ENCODE peak calls at places on chromosome 16, in eight cellular contexts. One of them, this sample, is unnamed.
A peak's percentile ranks its signal among the peaks of the same experiment; 100 is the strongest.

GRCh38 chr16:58127634-58128033 is 1.5 kb downstream of the CFAP20 start:
- DNase-seq in heart left ventricle: no peak
- DNase-seq in RWPE2: no peak
- DNase-seq in SK-N-MC: no peak
- DNase-seq in tibial nerve: no peak
- DNase-seq in psoas muscle: no peak
- DNase-seq in tibial artery: peak; percentile 10
- DNase-seq in A673: no peak
- DNase-seq in this sample: no peak

GRCh38 chr16:88282221-88283041 is 100.3 kb upstream of the ZNF469 start:
- DNase-seq in RWPE2: no peak
- DNase-seq in A673: no peak
- DNase-seq in tibial nerve: no peak
- DNase-seq in tibial artery: no peak
- DNase-seq in psoas muscle: no peak
- DNase-seq in heart left ventricle: no peak
- DNase-seq in SK-N-MC: no peak
- DNase-seq in this sample: no peak

GRCh38 chr16:1510272-1510671 is 17.1 kb downstream of the TELO2 start:
- DNase-seq in A673: no peak
- DNase-seq in tibial nerve: no peak
- DNase-seq in heart left ventricle: no peak
- DNase-seq in RWPE2: no peak
- DNase-seq in SK-N-MC: no peak
- DNase-seq in tibial artery: no peak
- DNase-seq in psoas muscle: no peak
- DNase-seq in this sample: no peak

GRCh38 chr16:15786501-15786900 is 70.3 kb downstream of the MYH11 start:
- DNase-seq in A673: no peak
- DNase-seq in psoas muscle: no peak
- DNase-seq in tibial nerve: no peak
- DNase-seq in heart left ventricle: no peak
- DNase-seq in RWPE2: no peak
- DNase-seq in SK-N-MC: no peak
- DNase-seq in tibial artery: no peak
- DNase-seq in this sample: no peak

GRCh38 chr16:21663889-21664647 is at the start of gene OTOA:
- DNase-seq in SK-N-MC: no peak
- DNase-seq in tibial nerve: no peak
- DNase-seq in tibial artery: no peak
- DNase-seq in heart left ventricle: no peak
- DNase-seq in psoas muscle: no peak
- DNase-seq in A673: no peak
- DNase-seq in RWPE2: no peak
- DNase-seq in this sample: no peak

GRCh38 chr16:5903153-5903552 is 805.6 kb upstream of the EEF2KMT start:
- DNase-seq in A673: no peak
- DNase-seq in SK-N-MC: no peak
- DNase-seq in psoas muscle: no peak
- DNase-seq in tibial nerve: no peak
- DNase-seq in tibial artery: no peak
- DNase-seq in RWPE2: no peak
- DNase-seq in heart left ventricle: no peak
- DNase-seq in this sample: no peak

GRCh38 chr16:49158029-49158642 is 123.5 kb downstream of the CBLN1 start:
- DNase-seq in tibial nerve: no peak
- DNase-seq in RWPE2: no peak
- DNase-seq in heart left ventricle: no peak
- DNase-seq in psoas muscle: no peak
- DNase-seq in tibial artery: no peak
- DNase-seq in A673: peak; percentile 33
- DNase-seq in SK-N-MC: no peak
- DNase-seq in this sample: peak; percentile 67

GRCh38 chr16:5490499-5490898 is 392.9 kb upstream of the EEF2KMT start:
- DNase-seq in A673: peak; percentile 74
- DNase-seq in RWPE2: no peak
- DNase-seq in tibial artery: no peak
- DNase-seq in tibial nerve: no peak
- DNase-seq in heart left ventricle: peak; percentile 36
- DNase-seq in SK-N-MC: no peak
- DNase-seq in psoas muscle: peak; percentile 22
- DNase-seq in this sample: peak; percentile 33

GRCh38 chr16:4613636-4614570 is 785 bp downstream of the UBALD1 start:
- DNase-seq in tibial artery: peak; percentile 71
- DNase-seq in tibial nerve: no peak
- DNase-seq in SK-N-MC: no peak
- DNase-seq in A673: peak; percentile 48
- DNase-seq in psoas muscle: peak; percentile 49
- DNase-seq in heart left ventricle: no peak
- DNase-seq in RWPE2: no peak
- DNase-seq in this sample: no peak

GRCh38 chr16:27401768-27402568 is at the start of gene IL21R:
- DNase-seq in SK-N-MC: no peak
- DNase-seq in tibial nerve: no peak
- DNase-seq in heart left ventricle: peak; percentile 81
- DNase-seq in tibial artery: no peak
- DNase-seq in RWPE2: no peak
- DNase-seq in psoas muscle: peak; percentile 66
- DNase-seq in A673: peak; percentile 68
- DNase-seq in this sample: no peak

GRCh38 chr16:70778901-70779309 is 22.1 kb downstream of the VAC14 start:
- DNase-seq in tibial artery: peak; percentile 87
- DNase-seq in RWPE2: no peak
- DNase-seq in SK-N-MC: no peak
- DNase-seq in tibial nerve: peak; percentile 80
- DNase-seq in A673: peak; percentile 89
- DNase-seq in psoas muscle: peak; percentile 63
- DNase-seq in heart left ventricle: peak; percentile 47
- DNase-seq in this sample: no peak

GRCh38 chr16:89491238-89491869 is 993 bp upstream of the ANKRD11 start:
- DNase-seq in RWPE2: no peak
- DNase-seq in SK-N-MC: no peak
- DNase-seq in tibial nerve: no peak
- DNase-seq in A673: no peak
- DNase-seq in tibial artery: no peak
- DNase-seq in psoas muscle: no peak
- DNase-seq in heart left ventricle: no peak
- DNase-seq in this sample: no peak

GRCh38 chr16:49961087-49961486 is 63.9 kb upstream of the CNEP1R1 start:
- DNase-seq in tibial artery: no peak
- DNase-seq in RWPE2: no peak
- DNase-seq in tibial nerve: no peak
- DNase-seq in A673: no peak
- DNase-seq in SK-N-MC: no peak
- DNase-seq in heart left ventricle: no peak
- DNase-seq in psoas muscle: no peak
- DNase-seq in this sample: no peak

GRCh38 chr16:77223184-77223583 is 24.0 kb downstream of the SYCE1L start:
- DNase-seq in tibial artery: no peak
- DNase-seq in SK-N-MC: no peak
- DNase-seq in psoas muscle: no peak
- DNase-seq in RWPE2: no peak
- DNase-seq in heart left ventricle: no peak
- DNase-seq in tibial nerve: no peak
- DNase-seq in A673: peak; percentile 34
- DNase-seq in this sample: peak; percentile 75

GRCh38 chr16:68455631-68456030 is 7.3 kb upstream of the SMPD3 start:
- DNase-seq in psoas muscle: no peak
- DNase-seq in A673: no peak
- DNase-seq in tibial nerve: no peak
- DNase-seq in heart left ventricle: no peak
- DNase-seq in RWPE2: no peak
- DNase-seq in tibial artery: no peak
- DNase-seq in SK-N-MC: no peak
- DNase-seq in this sample: no peak

GRCh38 chr16:25613931-25614330 is 77.8 kb upstream of the HS3ST4 start:
- DNase-seq in SK-N-MC: no peak
- DNase-seq in psoas muscle: no peak
- DNase-seq in tibial artery: no peak
- DNase-seq in A673: no peak
- DNase-seq in heart left ventricle: no peak
- DNase-seq in tibial nerve: no peak
- DNase-seq in RWPE2: no peak
- DNase-seq in this sample: no peak

GRCh38 chr16:88287219-88287618 is 95.5 kb upstream of the ZNF469 start:
- DNase-seq in A673: no peak
- DNase-seq in SK-N-MC: no peak
- DNase-seq in tibial artery: no peak
- DNase-seq in tibial nerve: no peak
- DNase-seq in RWPE2: no peak
- DNase-seq in psoas muscle: no peak
- DNase-seq in heart left ventricle: no peak
- DNase-seq in this sample: no peak

GRCh38 chr16:27745348-27745747 is 195.4 kb downstream of the KATNIP start:
- DNase-seq in SK-N-MC: no peak
- DNase-seq in tibial artery: no peak
- DNase-seq in A673: peak; percentile 61
- DNase-seq in psoas muscle: no peak
- DNase-seq in tibial nerve: no peak
- DNase-seq in heart left ventricle: no peak
- DNase-seq in RWPE2: no peak
- DNase-seq in this sample: no peak

GRCh38 chr16:28098171-28098958 is 34.9 kb upstream of the GSG1L start:
- DNase-seq in A673: no peak
- DNase-seq in psoas muscle: no peak
- DNase-seq in tibial artery: peak; percentile 62
- DNase-seq in RWPE2: no peak
- DNase-seq in heart left ventricle: no peak
- DNase-seq in tibial nerve: no peak
- DNase-seq in SK-N-MC: no peak
- DNase-seq in this sample: no peak

GRCh38 chr16:2194852-2195315 is 1.5 kb downstream of the CASKIN1 start:
- DNase-seq in psoas muscle: no peak
- DNase-seq in SK-N-MC: no peak
- DNase-seq in RWPE2: no peak
- DNase-seq in tibial artery: no peak
- DNase-seq in tibial nerve: no peak
- DNase-seq in A673: peak; percentile 48
- DNase-seq in heart left ventricle: no peak
- DNase-seq in this sample: no peak

GRCh38 chr16:84687715-84688114 is 12.1 kb upstream of the USP10 start:
- DNase-seq in psoas muscle: no peak
- DNase-seq in RWPE2: no peak
- DNase-seq in SK-N-MC: no peak
- DNase-seq in tibial artery: no peak
- DNase-seq in A673: peak; percentile 18
- DNase-seq in heart left ventricle: no peak
- DNase-seq in tibial nerve: no peak
- DNase-seq in this sample: no peak

GRCh38 chr16:80103463-80103862 is 437.3 kb upstream of the DYNLRB2 start:
- DNase-seq in tibial artery: no peak
- DNase-seq in RWPE2: no peak
- DNase-seq in heart left ventricle: no peak
- DNase-seq in SK-N-MC: no peak
- DNase-seq in A673: no peak
- DNase-seq in tibial nerve: no peak
- DNase-seq in psoas muscle: no peak
- DNase-seq in this sample: no peak

DNA sequence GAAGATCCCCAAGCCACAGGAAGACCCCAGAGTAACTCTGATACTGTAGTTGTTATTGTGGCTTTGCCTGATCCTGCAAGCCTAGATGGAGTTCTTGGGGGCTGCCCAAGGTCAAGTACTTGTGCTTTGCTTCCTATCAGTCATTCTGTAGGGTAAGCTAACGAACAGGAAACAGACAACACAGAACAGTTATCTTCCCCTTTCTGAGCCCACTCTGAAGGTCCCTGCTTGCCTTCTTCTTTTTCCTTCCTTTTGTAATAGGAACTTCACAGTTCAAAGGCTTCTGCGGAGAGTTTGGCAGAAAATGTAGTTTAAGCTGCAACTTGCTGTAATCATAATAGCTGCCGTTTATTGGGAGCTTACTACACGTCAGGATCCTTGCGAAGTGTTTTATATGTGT is 494.1 kb upstream of the ERCC4 start:
- DNase-seq in tibial nerve: no peak
- DNase-seq in SK-N-MC: no peak
- DNase-seq in RWPE2: no peak
- DNase-seq in A673: no peak
- DNase-seq in psoas muscle: no peak
- DNase-seq in tibial artery: no peak
- DNase-seq in heart left ventricle: no peak
- DNase-seq in this sample: no peak
- H3K27ac ChIP-seq in tibial nerve: no peak overlapping the region
- H3K27ac ChIP-seq in SK-N-MC: no peak overlapping the region
- H3K27ac ChIP-seq in RWPE2: no peak overlapping the region
- H3K27ac ChIP-seq in A673: no peak overlapping the region
- H3K27ac ChIP-seq in psoas muscle: no peak overlapping the region
- H3K27ac ChIP-seq in tibial artery: no peak overlapping the region
- H3K27ac ChIP-seq in heart left ventricle: no peak overlapping the region
- H3K27ac ChIP-seq in this sample: no peak overlapping the region

GRCh38 chr16:54277845-54278703 is 8.5 kb downstream of the IRX3 start:
- DNase-seq in psoas muscle: no peak
- DNase-seq in heart left ventricle: no peak
- DNase-seq in tibial artery: peak; percentile 44
- DNase-seq in SK-N-MC: no peak
- DNase-seq in tibial nerve: no peak
- DNase-seq in RWPE2: peak; percentile 22
- DNase-seq in A673: no peak
- DNase-seq in this sample: no peak
- H3K27ac ChIP-seq in psoas muscle: no peak overlapping the region
- H3K27ac ChIP-seq in heart left ventricle: no peak overlapping the region
- H3K27ac ChIP-seq in tibial artery: no peak overlapping the region
- H3K27ac ChIP-seq in SK-N-MC: no peak overlapping the region
- H3K27ac ChIP-seq in tibial nerve: no peak overlapping the region
- H3K27ac ChIP-seq in RWPE2: no peak overlapping the region
- H3K27ac ChIP-seq in A673: no peak overlapping the region
- H3K27ac ChIP-seq in this sample: no peak overlapping the region

DNA sequence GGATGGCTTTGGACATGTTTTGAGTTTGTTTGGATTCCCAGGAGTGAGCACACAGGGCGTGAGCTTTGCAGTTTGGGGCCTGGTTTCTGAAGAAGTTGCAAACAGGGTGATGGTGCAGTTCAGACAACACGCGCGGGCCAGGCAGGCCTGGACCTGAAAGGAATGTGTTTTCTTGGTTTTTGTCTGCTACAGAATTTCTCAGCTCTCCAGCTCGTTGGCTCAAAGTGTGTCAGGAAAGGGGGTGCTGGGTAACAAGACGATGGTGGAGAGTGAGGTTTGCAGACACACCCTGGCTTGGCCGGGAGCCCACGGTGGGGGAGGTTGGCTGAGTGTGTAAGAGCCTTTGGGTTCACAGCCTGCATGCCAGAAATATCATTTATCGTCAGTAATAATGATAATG is 82.3 kb downstream of the CMIP start:
- DNase-seq in A673: no peak
- DNase-seq in heart left ventricle: peak; percentile 71
- DNase-seq in tibial artery: no peak
- DNase-seq in psoas muscle: peak; percentile 51
- DNase-seq in RWPE2: peak; percentile 97
- DNase-seq in SK-N-MC: no peak
- DNase-seq in tibial nerve: no peak
- DNase-seq in this sample: no peak
- H3K27ac ChIP-seq in A673: no peak overlapping the region
- H3K27ac ChIP-seq in heart left ventricle: peak overlapping the region; percentile 54
- H3K27ac ChIP-seq in tibial artery: no peak overlapping the region
- H3K27ac ChIP-seq in psoas muscle: no peak overlapping the region
- H3K27ac ChIP-seq in RWPE2: peak overlapping the region; percentile 98
- H3K27ac ChIP-seq in SK-N-MC: no peak overlapping the region
- H3K27ac ChIP-seq in tibial nerve: peak overlapping the region; percentile 57
- H3K27ac ChIP-seq in this sample: no peak overlapping the region

GRCh38 chr16:72308396-72308795 is 136.4 kb upstream of the PMFBP1 start:
- DNase-seq in tibial nerve: no peak
- DNase-seq in SK-N-MC: no peak
- DNase-seq in A673: no peak
- DNase-seq in psoas muscle: no peak
- DNase-seq in RWPE2: no peak
- DNase-seq in heart left ventricle: no peak
- DNase-seq in tibial artery: no peak
- DNase-seq in this sample: no peak
- H3K27ac ChIP-seq in tibial nerve: no peak overlapping the region
- H3K27ac ChIP-seq in SK-N-MC: no peak overlapping the region
- H3K27ac ChIP-seq in A673: no peak overlapping the region
- H3K27ac ChIP-seq in psoas muscle: no peak overlapping the region
- H3K27ac ChIP-seq in RWPE2: no peak overlapping the region
- H3K27ac ChIP-seq in heart left ventricle: no peak overlapping the region
- H3K27ac ChIP-seq in tibial artery: no peak overlapping the region
- H3K27ac ChIP-seq in this sample: no peak overlapping the region